ENCODE peak calls at places on chromosomes 12 and 14, in nine cellular contexts. One of them, this sample, is unnamed.

GRCh38 chr12:93978553-93978952 is 169.8 kb upstream of the PLXNC1 start:
- ATAC-seq in pancreas: peak
- ATAC-seq in gastrocnemius medialis: peak
- ATAC-seq in GM12878: no peak
- ATAC-seq in left lung: peak
- ATAC-seq in PC-3: no peak
- ATAC-seq in activated naive CD8-positive, alpha-beta T cell treated with anti-CD3 and anti-CD28 coated beads, Interleukin-2, amount 10 ng/mL, durations not matched to agents 7 days and 5 days: no peak
- ATAC-seq in RWPE2: peak
- ATAC-seq in stimulated activated naive CD8-positive, alpha-beta T cell treated with anti-CD3 and anti-CD28 coated beads, Interleukin-15, amount 100 ng/mL, for 72 hours: no peak
- ATAC-seq in this sample: no peak

GRCh38 chr12:109461049-109461845 is 15.9 kb downstream of the KCTD10 start:
- ATAC-seq in GM12878: peak
- ATAC-seq in stimulated activated naive CD8-positive, alpha-beta T cell treated with anti-CD3 and anti-CD28 coated beads, Interleukin-15, amount 100 ng/mL, for 72 hours: no peak
- ATAC-seq in PC-3: peak
- ATAC-seq in left lung: peak
- ATAC-seq in activated naive CD8-positive, alpha-beta T cell treated with anti-CD3 and anti-CD28 coated beads, Interleukin-2, amount 10 ng/mL, durations not matched to agents 7 days and 5 days: no peak
- ATAC-seq in pancreas: peak
- ATAC-seq in RWPE2: no peak
- ATAC-seq in gastrocnemius medialis: no peak
- ATAC-seq in this sample: peak

GRCh38 chr12:51118706-51119105 is 35.3 kb upstream of the CSRNP2 start:
- ATAC-seq in activated naive CD8-positive, alpha-beta T cell treated with anti-CD3 and anti-CD28 coated beads, Interleukin-2, amount 10 ng/mL, durations not matched to agents 7 days and 5 days: no peak
- ATAC-seq in left lung: no peak
- ATAC-seq in stimulated activated naive CD8-positive, alpha-beta T cell treated with anti-CD3 and anti-CD28 coated beads, Interleukin-15, amount 100 ng/mL, for 72 hours: no peak
- ATAC-seq in PC-3: peak
- ATAC-seq in RWPE2: peak
- ATAC-seq in pancreas: no peak
- ATAC-seq in gastrocnemius medialis: no peak
- ATAC-seq in GM12878: no peak
- ATAC-seq in this sample: no peak

GRCh38 chr14:105343194-105343593 is 28.6 kb downstream of the PACS2 start:
- ATAC-seq in GM12878: no peak
- ATAC-seq in left lung: no peak
- ATAC-seq in pancreas: peak
- ATAC-seq in gastrocnemius medialis: no peak
- ATAC-seq in stimulated activated naive CD8-positive, alpha-beta T cell treated with anti-CD3 and anti-CD28 coated beads, Interleukin-15, amount 100 ng/mL, for 72 hours: no peak
- ATAC-seq in activated naive CD8-positive, alpha-beta T cell treated with anti-CD3 and anti-CD28 coated beads, Interleukin-2, amount 10 ng/mL, durations not matched to agents 7 days and 5 days: no peak
- ATAC-seq in RWPE2: no peak
- ATAC-seq in PC-3: no peak
- ATAC-seq in this sample: no peak

GRCh38 chr12:109685574-109686447 is 27.8 kb upstream of the FAM222A start:
- ATAC-seq in GM12878: no peak
- ATAC-seq in activated naive CD8-positive, alpha-beta T cell treated with anti-CD3 and anti-CD28 coated beads, Interleukin-2, amount 10 ng/mL, durations not matched to agents 7 days and 5 days: no peak
- ATAC-seq in stimulated activated naive CD8-positive, alpha-beta T cell treated with anti-CD3 and anti-CD28 coated beads, Interleukin-15, amount 100 ng/mL, for 72 hours: no peak
- ATAC-seq in gastrocnemius medialis: no peak
- ATAC-seq in RWPE2: no peak
- ATAC-seq in pancreas: peak
- ATAC-seq in PC-3: no peak
- ATAC-seq in left lung: no peak
- ATAC-seq in this sample: no peak

GRCh38 chr12:107328442-107329133 is 235.2 kb upstream of the CRY1 start:
- ATAC-seq in RWPE2: peak
- ATAC-seq in pancreas: no peak
- ATAC-seq in left lung: peak
- ATAC-seq in PC-3: no peak
- ATAC-seq in activated naive CD8-positive, alpha-beta T cell treated with anti-CD3 and anti-CD28 coated beads, Interleukin-2, amount 10 ng/mL, durations not matched to agents 7 days and 5 days: peak
- ATAC-seq in stimulated activated naive CD8-positive, alpha-beta T cell treated with anti-CD3 and anti-CD28 coated beads, Interleukin-15, amount 100 ng/mL, for 72 hours: peak
- ATAC-seq in gastrocnemius medialis: no peak
- ATAC-seq in GM12878: no peak
- ATAC-seq in this sample: no peak

GRCh38 chr14:35133542-35134328 is 11.4 kb downstream of the PRORP start:
- ATAC-seq in PC-3: no peak
- ATAC-seq in gastrocnemius medialis: no peak
- ATAC-seq in stimulated activated naive CD8-positive, alpha-beta T cell treated with anti-CD3 and anti-CD28 coated beads, Interleukin-15, amount 100 ng/mL, for 72 hours: no peak
- ATAC-seq in activated naive CD8-positive, alpha-beta T cell treated with anti-CD3 and anti-CD28 coated beads, Interleukin-2, amount 10 ng/mL, durations not matched to agents 7 days and 5 days: no peak
- ATAC-seq in pancreas: no peak
- ATAC-seq in GM12878: no peak
- ATAC-seq in RWPE2: no peak
- ATAC-seq in left lung: no peak
- ATAC-seq in this sample: no peak

GRCh38 chr12:6915023-6915788 is 826 bp downstream of the ENO2 start:
- ATAC-seq in left lung: peak
- ATAC-seq in pancreas: peak
- ATAC-seq in GM12878: peak
- ATAC-seq in activated naive CD8-positive, alpha-beta T cell treated with anti-CD3 and anti-CD28 coated beads, Interleukin-2, amount 10 ng/mL, durations not matched to agents 7 days and 5 days: no peak
- ATAC-seq in RWPE2: peak
- ATAC-seq in PC-3: peak
- ATAC-seq in stimulated activated naive CD8-positive, alpha-beta T cell treated with anti-CD3 and anti-CD28 coated beads, Interleukin-15, amount 100 ng/mL, for 72 hours: peak
- ATAC-seq in gastrocnemius medialis: peak
- ATAC-seq in this sample: peak

GRCh38 chr12:46219147-46219891 is 49.5 kb downstream of the SLC38A1 start:
- ATAC-seq in activated naive CD8-positive, alpha-beta T cell treated with anti-CD3 and anti-CD28 coated beads, Interleukin-2, amount 10 ng/mL, durations not matched to agents 7 days and 5 days: peak
- ATAC-seq in left lung: no peak
- ATAC-seq in PC-3: no peak
- ATAC-seq in GM12878: peak
- ATAC-seq in gastrocnemius medialis: no peak
- ATAC-seq in RWPE2: no peak
- ATAC-seq in stimulated activated naive CD8-positive, alpha-beta T cell treated with anti-CD3 and anti-CD28 coated beads, Interleukin-15, amount 100 ng/mL, for 72 hours: peak
- ATAC-seq in pancreas: no peak
- ATAC-seq in this sample: no peak

GRCh38 chr12:10716704-10717315 is 6.3 kb downstream of the YBX3 start:
- ATAC-seq in left lung: peak
- ATAC-seq in RWPE2: peak
- ATAC-seq in pancreas: peak
- ATAC-seq in GM12878: no peak
- ATAC-seq in activated naive CD8-positive, alpha-beta T cell treated with anti-CD3 and anti-CD28 coated beads, Interleukin-2, amount 10 ng/mL, durations not matched to agents 7 days and 5 days: no peak
- ATAC-seq in stimulated activated naive CD8-positive, alpha-beta T cell treated with anti-CD3 and anti-CD28 coated beads, Interleukin-15, amount 100 ng/mL, for 72 hours: no peak
- ATAC-seq in gastrocnemius medialis: peak
- ATAC-seq in PC-3: peak
- ATAC-seq in this sample: no peak

GRCh38 chr12:48177985-48178384 is 5.5 kb upstream of the CCDC184 start:
- ATAC-seq in activated naive CD8-positive, alpha-beta T cell treated with anti-CD3 and anti-CD28 coated beads, Interleukin-2, amount 10 ng/mL, durations not matched to agents 7 days and 5 days: no peak
- ATAC-seq in gastrocnemius medialis: no peak
- ATAC-seq in pancreas: no peak
- ATAC-seq in PC-3: no peak
- ATAC-seq in GM12878: no peak
- ATAC-seq in RWPE2: no peak
- ATAC-seq in stimulated activated naive CD8-positive, alpha-beta T cell treated with anti-CD3 and anti-CD28 coated beads, Interleukin-15, amount 100 ng/mL, for 72 hours: no peak
- ATAC-seq in left lung: no peak
- ATAC-seq in this sample: no peak

GRCh38 chr12:90519285-90519684 is 435.7 kb downstream of the CCER1 start:
- ATAC-seq in activated naive CD8-positive, alpha-beta T cell treated with anti-CD3 and anti-CD28 coated beads, Interleukin-2, amount 10 ng/mL, durations not matched to agents 7 days and 5 days: no peak
- ATAC-seq in stimulated activated naive CD8-positive, alpha-beta T cell treated with anti-CD3 and anti-CD28 coated beads, Interleukin-15, amount 100 ng/mL, for 72 hours: no peak
- ATAC-seq in PC-3: no peak
- ATAC-seq in GM12878: peak
- ATAC-seq in pancreas: no peak
- ATAC-seq in gastrocnemius medialis: no peak
- ATAC-seq in left lung: no peak
- ATAC-seq in RWPE2: no peak
- ATAC-seq in this sample: no peak

GRCh38 chr14:61355892-61356325 is 34.5 kb downstream of the PRKCH start:
- ATAC-seq in gastrocnemius medialis: peak
- ATAC-seq in pancreas: peak
- ATAC-seq in activated naive CD8-positive, alpha-beta T cell treated with anti-CD3 and anti-CD28 coated beads, Interleukin-2, amount 10 ng/mL, durations not matched to agents 7 days and 5 days: peak
- ATAC-seq in GM12878: no peak
- ATAC-seq in left lung: peak
- ATAC-seq in RWPE2: peak
- ATAC-seq in PC-3: peak
- ATAC-seq in stimulated activated naive CD8-positive, alpha-beta T cell treated with anti-CD3 and anti-CD28 coated beads, Interleukin-15, amount 100 ng/mL, for 72 hours: peak
- ATAC-seq in this sample: no peak

GRCh38 chr12:47121146-47121545 is 41.4 kb upstream of the AMIGO2 start:
- ATAC-seq in pancreas: no peak
- ATAC-seq in RWPE2: peak
- ATAC-seq in stimulated activated naive CD8-positive, alpha-beta T cell treated with anti-CD3 and anti-CD28 coated beads, Interleukin-15, amount 100 ng/mL, for 72 hours: peak
- ATAC-seq in GM12878: no peak
- ATAC-seq in left lung: no peak
- ATAC-seq in activated naive CD8-positive, alpha-beta T cell treated with anti-CD3 and anti-CD28 coated beads, Interleukin-2, amount 10 ng/mL, durations not matched to agents 7 days and 5 days: no peak
- ATAC-seq in gastrocnemius medialis: no peak
- ATAC-seq in PC-3: peak
- ATAC-seq in this sample: no peak

GRCh38 chr12:75947171-75947723 is 84.3 kb downstream of the PHLDA1 start:
- ATAC-seq in gastrocnemius medialis: no peak
- ATAC-seq in PC-3: no peak
- ATAC-seq in RWPE2: no peak
- ATAC-seq in left lung: no peak
- ATAC-seq in activated naive CD8-positive, alpha-beta T cell treated with anti-CD3 and anti-CD28 coated beads, Interleukin-2, amount 10 ng/mL, durations not matched to agents 7 days and 5 days: no peak
- ATAC-seq in pancreas: no peak
- ATAC-seq in GM12878: no peak
- ATAC-seq in stimulated activated naive CD8-positive, alpha-beta T cell treated with anti-CD3 and anti-CD28 coated beads, Interleukin-15, amount 100 ng/mL, for 72 hours: no peak
- ATAC-seq in this sample: no peak

GRCh38 chr12:62703011-62703380 is 232.0 kb downstream of the PPM1H start:
- ATAC-seq in PC-3: peak
- ATAC-seq in gastrocnemius medialis: no peak
- ATAC-seq in GM12878: no peak
- ATAC-seq in left lung: peak
- ATAC-seq in stimulated activated naive CD8-positive, alpha-beta T cell treated with anti-CD3 and anti-CD28 coated beads, Interleukin-15, amount 100 ng/mL, for 72 hours: no peak
- ATAC-seq in activated naive CD8-positive, alpha-beta T cell treated with anti-CD3 and anti-CD28 coated beads, Interleukin-2, amount 10 ng/mL, durations not matched to agents 7 days and 5 days: no peak
- ATAC-seq in pancreas: no peak
- ATAC-seq in RWPE2: peak
- ATAC-seq in this sample: no peak

GRCh38 chr12:116319316-116319715 is 41.8 kb upstream of the MED13L start:
- ATAC-seq in PC-3: no peak
- ATAC-seq in RWPE2: no peak
- ATAC-seq in left lung: no peak
- ATAC-seq in pancreas: no peak
- ATAC-seq in stimulated activated naive CD8-positive, alpha-beta T cell treated with anti-CD3 and anti-CD28 coated beads, Interleukin-15, amount 100 ng/mL, for 72 hours: no peak
- ATAC-seq in activated naive CD8-positive, alpha-beta T cell treated with anti-CD3 and anti-CD28 coated beads, Interleukin-2, amount 10 ng/mL, durations not matched to agents 7 days and 5 days: no peak
- ATAC-seq in GM12878: no peak
- ATAC-seq in gastrocnemius medialis: no peak
- ATAC-seq in this sample: no peak

GRCh38 chr12:49503674-49504180 is 35.1 kb upstream of the KCNH3 start:
- ATAC-seq in gastrocnemius medialis: no peak
- ATAC-seq in stimulated activated naive CD8-positive, alpha-beta T cell treated with anti-CD3 and anti-CD28 coated beads, Interleukin-15, amount 100 ng/mL, for 72 hours: no peak
- ATAC-seq in activated naive CD8-positive, alpha-beta T cell treated with anti-CD3 and anti-CD28 coated beads, Interleukin-2, amount 10 ng/mL, durations not matched to agents 7 days and 5 days: no peak
- ATAC-seq in pancreas: peak
- ATAC-seq in PC-3: peak
- ATAC-seq in RWPE2: peak
- ATAC-seq in GM12878: no peak
- ATAC-seq in left lung: peak
- ATAC-seq in this sample: no peak

GRCh38 chr14:103499709-103500108 is 22.9 kb downstream of the CKB start:
- ATAC-seq in RWPE2: peak
- ATAC-seq in pancreas: peak
- ATAC-seq in left lung: peak
- ATAC-seq in PC-3: peak
- ATAC-seq in activated naive CD8-positive, alpha-beta T cell treated with anti-CD3 and anti-CD28 coated beads, Interleukin-2, amount 10 ng/mL, durations not matched to agents 7 days and 5 days: peak
- ATAC-seq in stimulated activated naive CD8-positive, alpha-beta T cell treated with anti-CD3 and anti-CD28 coated beads, Interleukin-15, amount 100 ng/mL, for 72 hours: peak
- ATAC-seq in GM12878: peak
- ATAC-seq in gastrocnemius medialis: no peak
- ATAC-seq in this sample: no peak